ENCODE peak calls at places on chromosomes 5 and 9, in four cellular contexts. C, E, F and D are unnamed samples.

GRCh38 chr5:164326219-164326618 is 820.8 kb downstream of the MAT2B start:
- DNase-seq in C (no peak), E (no peak), F (no peak), D (no peak)

GRCh38 chr5:30693326-30693725 is 500.2 kb upstream of the CDH6 start:
- DNase-seq in C (no peak), E (no peak), F (no peak), D (no peak)

GRCh38 chr9:23825700-23826099 is 340 bp downstream of the ELAVL2 start:
- DNase-seq in C (no peak), E (no peak), F (no peak), D (no peak)

GRCh38 chr5:106399381-106399780 is 1271.4 kb downstream of the EFNA5 start:
- DNase-seq in C (peak; percentile 63), E (no peak), F (no peak), D (peak; percentile 84)

GRCh38 chr5:1162729-1163128 is 38.7 kb upstream of the SLC6A19 start:
- DNase-seq in C (no peak), E (no peak), F (no peak), D (no peak)

GRCh38 chr5:15463231-15463630 is 36.7 kb upstream of the FBXL7 start:
- DNase-seq in C (peak; percentile 52), E (no peak), F (no peak), D (peak; percentile 33)

GRCh38 chr5:149240354-149240998 is 31.2 kb upstream of the AFAP1L1 start:
- DNase-seq in C (no peak), E (no peak), F (no peak), D (no peak)

GRCh38 chr9:108511200-108511756 is 344.5 kb downstream of the ACTL7B start:
- DNase-seq in C (no peak), E (no peak), F (no peak), D (peak; percentile 85)

GRCh38 chr9:81371824-81372223 is 317.5 kb downstream of the TLE1 start:
- DNase-seq in C (no peak), E (no peak), F (no peak), D (no peak)

GRCh38 chr5:140700177-140701144 is at the start of gene ZMAT2:
- DNase-seq in C (peak; percentile 99), E (peak; percentile 94), F (peak; percentile 95), D (peak; percentile 99)
- H3K9me1 ChIP-seq in C (no peaks in the 10 kb centered on the region), E (peaks cover 2% of the 10 kb centered on the region), F (no peaks in the 10 kb centered on the region), D (peaks cover 3% of the 10 kb centered on the region)

GRCh38 chr5:177163500-177163899 is 29.9 kb downstream of the NSD1 start:
- DNase-seq in C (no peak), E (no peak), F (no peak), D (no peak)
- H3K9me1 ChIP-seq in C (no peaks in the 10 kb centered on the region), E (no peaks in the 10 kb centered on the region), F (no peaks in the 10 kb centered on the region), D (peaks cover 4% of the 10 kb centered on the region)

DNA sequence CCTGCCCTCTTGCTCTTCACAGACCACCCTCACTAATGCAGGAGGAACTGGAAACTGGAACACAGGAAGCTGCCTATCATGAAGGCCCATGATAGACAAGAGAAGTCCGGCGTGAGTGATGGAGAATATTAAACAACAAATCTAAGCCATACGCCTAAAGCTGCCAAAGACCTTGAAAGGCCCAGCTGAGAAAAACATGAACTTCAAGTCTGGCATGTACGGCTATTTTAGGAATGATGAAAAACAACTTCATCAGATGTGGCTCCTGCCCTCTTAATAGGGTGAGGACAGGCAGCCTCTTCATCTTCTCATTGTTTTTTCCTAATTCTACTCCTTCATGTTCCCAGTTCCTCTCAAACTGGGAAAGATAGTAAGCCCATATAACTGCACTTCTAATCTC is 20.3 kb downstream of the FBP1 start:
- DNase-seq in C (no peak), E (no peak), F (no peak), D (no peak)
- H3K9me1 ChIP-seq in C (no peaks in the 10 kb centered on the region), E (no peaks in the 10 kb centered on the region), F (no peaks in the 10 kb centered on the region), D (no peaks in the 10 kb centered on the region)

DNA sequence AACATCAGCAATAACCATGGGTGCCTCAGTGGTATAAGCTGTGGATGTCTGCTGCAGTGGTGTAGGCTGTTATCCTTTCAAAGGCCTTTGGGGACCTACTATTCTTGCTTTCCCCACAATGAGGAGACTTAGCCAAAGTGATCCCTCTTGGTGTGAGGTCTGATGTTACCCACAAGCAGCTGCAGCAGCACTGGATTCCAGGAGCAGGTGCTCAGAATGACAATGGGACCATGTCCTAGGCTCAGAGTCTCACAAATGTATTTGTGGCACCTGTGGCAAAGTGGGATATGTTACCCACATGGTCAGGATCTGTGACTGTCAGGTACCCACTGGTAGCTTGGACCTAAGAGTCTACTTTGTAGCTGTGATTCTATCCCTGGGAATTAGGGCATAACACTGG is 70.4 kb downstream of the RNF130 start:
- DNase-seq in C (no peak), E (no peak), F (no peak), D (no peak)
- H3K9me1 ChIP-seq in C (no peaks in the 10 kb centered on the region), E (no peaks in the 10 kb centered on the region), F (no peaks in the 10 kb centered on the region), D (peaks cover 8% of the 10 kb centered on the region)

DNA sequence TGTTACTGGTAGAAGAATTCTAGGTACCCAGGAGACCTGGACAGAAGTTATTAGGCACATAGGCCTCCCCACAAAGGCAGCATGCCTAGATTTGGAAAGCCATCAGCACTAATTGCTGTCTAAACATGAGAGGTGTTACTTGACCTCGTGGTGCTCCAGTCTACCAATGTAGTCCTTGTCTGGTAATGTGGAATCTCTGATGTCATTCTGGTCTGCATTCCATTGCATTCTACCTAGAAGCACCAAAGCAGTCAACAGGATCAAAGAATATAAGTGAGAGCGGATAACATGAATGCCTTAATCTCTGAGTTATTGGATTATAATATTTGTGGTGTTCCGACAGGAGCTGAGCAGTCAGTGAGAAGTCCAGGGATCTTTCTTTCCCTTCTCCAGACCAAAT is 175.2 kb downstream of the PSAT1 start:
- DNase-seq in C (no peak), E (no peak), F (no peak), D (no peak)
- H3K9me1 ChIP-seq in C (no peaks in the 10 kb centered on the region), E (no peaks in the 10 kb centered on the region), F (no peaks in the 10 kb centered on the region), D (no peaks in the 10 kb centered on the region)

GRCh38 chr9:16501726-16502125 is 368.7 kb downstream of the BNC2 start:
- DNase-seq in C (no peak), E (no peak), F (no peak), D (peak; percentile 25)
- H3K9me1 ChIP-seq in C (no peaks in the 10 kb centered on the region), E (no peaks in the 10 kb centered on the region), F (no peaks in the 10 kb centered on the region), D (peaks cover 6% of the 10 kb centered on the region)

GRCh38 chr9:129952337-129952736 is 90.7 kb downstream of the FNBP1 start:
- DNase-seq in C (no peak), E (no peak), F (no peak), D (no peak)
- H3K9me1 ChIP-seq in C (no peaks in the 10 kb centered on the region), E (no peaks in the 10 kb centered on the region), F (no peaks in the 10 kb centered on the region), D (peaks cover 5% of the 10 kb centered on the region)